ENCODE peak calls at places on chromosomes 12 and 14, in nine cellular contexts. D is uterus, W is AG09309, L is adrenal gland, Y is hepatocyte, T is type B pancreatic cell, H is ascending aorta, M is WTC11, V is foreskin fibroblast. C is an unnamed sample.

GRCh38 chr14:96509457-96510090 is 7.4 kb downstream of the PAPOLA start:
- DNase-seq in H (no peak), D (no peak), M (no peak), T (no peak), L (no peak), V (no peak), Y (no peak), W (no peak), C (no peak)

GRCh38 chr12:56358836-56359532 is 923 bp downstream of the STAT2 start:
- DNase-seq in W (peak), D (no peak), M (no peak), H (no peak), T (no peak), L (peak), Y (no peak), V (peak), C (peak)

GRCh38 chr12:53097207-53097563 is 282 bp upstream of the IGFBP6 start:
- DNase-seq in H (no peak), M (peak), L (no peak), Y (no peak), W (no peak), V (peak), D (no peak), T (no peak), C (no peak)

GRCh38 chr12:106070147-106070546 is 68.6 kb downstream of the NUAK1 start:
- DNase-seq in T (no peak), M (no peak), H (no peak), Y (no peak), L (no peak), V (no peak), W (no peak), D (no peak), C (no peak)

GRCh38 chr14:92135269-92135668 is 13.5 kb downstream of the CPSF2 start:
- DNase-seq in H (no peak), V (no peak), D (no peak), M (no peak), L (no peak), T (no peak), W (no peak), Y (peak), C (peak)

GRCh38 chr14:31536201-31536960 is 24.8 kb upstream of the NUBPL start:
- DNase-seq in V (no peak), Y (no peak), W (no peak), H (no peak), M (no peak), L (no peak), D (no peak), T (no peak), C (no peak)

GRCh38 chr14:74333909-74334308 is 14.4 kb upstream of the VRTN start:
- DNase-seq in W (peak), V (peak), H (no peak), M (no peak), T (no peak), L (no peak), Y (no peak), D (no peak), C (no peak)

GRCh38 chr12:103811791-103812190 is 29.2 kb downstream of the NT5DC3 start:
- DNase-seq in D (no peak), L (no peak), M (no peak), H (no peak), W (no peak), T (no peak), Y (no peak), V (no peak), C (no peak)

GRCh38 chr12:50659690-50660424 is 104.0 kb upstream of the ATF1 start:
- DNase-seq in Y (no peak), T (no peak), L (no peak), M (no peak), H (no peak), W (no peak), D (no peak), V (no peak), C (no peak)

DNA sequence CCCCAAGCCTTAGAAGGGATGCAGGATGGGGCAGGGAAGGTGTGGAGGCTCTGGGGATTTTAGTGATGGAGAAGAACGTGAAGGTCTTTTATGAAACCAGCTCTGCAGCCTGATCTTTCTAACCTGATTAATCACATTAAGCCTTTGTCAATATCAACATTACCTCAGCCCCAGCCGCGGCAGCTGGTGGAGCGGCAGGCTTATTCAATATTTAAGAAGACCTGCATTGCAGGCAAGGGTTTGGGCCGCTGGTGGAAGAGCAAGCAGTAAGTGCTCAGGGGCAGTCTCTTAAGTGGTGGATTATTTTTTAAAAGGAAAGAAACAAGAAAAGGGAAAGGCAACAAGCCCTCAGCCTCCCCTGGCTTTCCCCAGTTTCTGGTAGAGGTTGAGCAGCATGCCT is 16.6 kb downstream of the RPH3A start:
- DNase-seq in D (no peak), L (no peak), V (no peak), W (no peak), Y (no peak), M (no peak), T (no peak), H (no peak), C (no peak)
- TF ChIP-seq CTCF in D (no peak), L (no peak), V (no peak), W (no peak), Y (no peak), M (no peak), T (no peak), H (no peak), C (no peak)

DNA sequence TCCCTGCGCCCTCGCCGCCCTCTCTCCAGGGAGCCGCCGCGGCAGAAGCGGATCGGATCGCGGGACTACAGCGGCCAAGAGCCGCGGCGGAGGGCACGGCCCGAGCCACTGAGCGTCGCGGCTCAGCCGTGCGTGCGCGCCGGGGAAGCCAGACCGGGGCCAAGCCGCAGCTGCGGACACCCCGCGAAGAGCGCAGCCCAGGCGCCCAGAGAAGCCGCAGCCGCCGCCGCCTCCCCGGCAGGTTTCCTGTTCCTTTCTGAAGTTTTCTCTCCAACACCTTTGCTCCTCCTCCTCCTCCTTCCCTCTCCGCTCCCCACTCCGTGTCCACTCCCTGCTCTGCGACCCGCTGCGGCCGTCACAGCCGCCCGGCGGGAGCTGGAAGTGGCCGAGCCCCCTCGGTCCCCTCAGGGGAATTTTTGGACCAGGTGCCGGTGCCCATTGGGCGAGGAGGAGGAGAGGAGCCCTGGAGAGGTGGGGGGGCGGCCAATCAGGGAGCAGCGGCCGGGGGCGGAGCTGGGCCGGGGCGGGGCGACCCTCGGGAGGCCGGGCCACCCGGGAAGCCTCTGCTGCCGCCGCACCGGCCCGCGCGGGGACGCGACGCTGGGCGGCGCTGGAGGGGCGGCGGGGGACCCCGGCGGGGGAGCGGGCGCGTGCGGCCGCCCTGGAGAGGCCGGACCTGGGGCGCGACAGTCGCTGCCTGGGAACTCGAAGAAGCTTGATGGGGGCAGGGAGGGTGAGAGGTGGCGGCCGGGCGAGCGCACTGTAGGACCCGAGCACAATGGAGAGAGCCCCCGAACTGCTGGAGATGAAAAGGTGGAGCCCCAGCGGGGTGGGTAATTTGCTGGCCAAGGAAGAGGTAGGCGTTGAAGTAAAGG is at the start of gene ITPR2:
- DNase-seq in T (peak), V (peak), M (peak), D (peak), L (peak), H (peak), W (no peak), Y (peak), C (peak)
- TF ChIP-seq CTCF in T (peak), V (no peak), M (no peak), D (peak), L (peak), H (peak), W (no peak), Y (peak), C (peak)

DNA sequence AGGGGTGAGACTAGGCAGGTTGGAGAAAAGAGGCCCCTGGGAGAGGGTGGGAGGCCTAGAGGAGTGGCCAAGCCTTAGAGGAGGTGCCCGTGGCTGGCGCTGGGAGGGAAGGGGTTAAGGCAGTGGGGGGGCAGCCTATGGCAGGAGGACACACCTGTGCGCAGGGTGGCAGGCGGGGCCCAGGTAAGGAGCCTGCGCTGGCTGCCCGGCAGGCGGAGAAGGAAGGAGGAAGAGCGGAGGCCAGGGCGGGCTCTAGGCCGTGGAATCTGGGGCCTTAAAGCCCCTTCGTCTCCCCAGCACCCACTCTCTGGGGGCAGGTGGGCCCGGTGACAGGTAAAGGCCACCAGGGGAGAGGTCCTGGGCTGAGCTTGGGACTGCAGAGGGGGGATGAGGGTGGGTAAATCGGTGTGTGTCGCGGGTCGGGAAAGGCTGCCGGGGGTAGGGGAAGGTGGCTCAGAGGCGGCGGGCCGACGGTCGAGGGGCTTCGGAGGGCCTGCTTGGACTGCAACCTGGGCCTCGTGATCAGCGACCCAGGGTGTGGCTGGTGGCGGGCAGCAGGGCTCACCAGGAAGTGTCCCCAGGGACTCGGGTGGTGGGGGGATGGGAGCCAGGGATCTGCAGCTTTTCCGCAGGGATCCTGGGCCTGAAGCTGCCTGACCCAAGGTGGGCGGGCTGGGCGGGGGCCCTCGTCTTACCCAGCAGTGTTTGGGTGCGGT is 7.3 kb downstream of the PHB2 start:
- DNase-seq in W (no peak), H (no peak), M (peak), D (no peak), Y (peak), T (no peak), L (peak), V (no peak), C (no peak)
- TF ChIP-seq CTCF in W (no peak), H (no peak), M (no peak), D (no peak), Y (no peak), T (no peak), L (no peak), V (no peak), C (no peak)

DNA sequence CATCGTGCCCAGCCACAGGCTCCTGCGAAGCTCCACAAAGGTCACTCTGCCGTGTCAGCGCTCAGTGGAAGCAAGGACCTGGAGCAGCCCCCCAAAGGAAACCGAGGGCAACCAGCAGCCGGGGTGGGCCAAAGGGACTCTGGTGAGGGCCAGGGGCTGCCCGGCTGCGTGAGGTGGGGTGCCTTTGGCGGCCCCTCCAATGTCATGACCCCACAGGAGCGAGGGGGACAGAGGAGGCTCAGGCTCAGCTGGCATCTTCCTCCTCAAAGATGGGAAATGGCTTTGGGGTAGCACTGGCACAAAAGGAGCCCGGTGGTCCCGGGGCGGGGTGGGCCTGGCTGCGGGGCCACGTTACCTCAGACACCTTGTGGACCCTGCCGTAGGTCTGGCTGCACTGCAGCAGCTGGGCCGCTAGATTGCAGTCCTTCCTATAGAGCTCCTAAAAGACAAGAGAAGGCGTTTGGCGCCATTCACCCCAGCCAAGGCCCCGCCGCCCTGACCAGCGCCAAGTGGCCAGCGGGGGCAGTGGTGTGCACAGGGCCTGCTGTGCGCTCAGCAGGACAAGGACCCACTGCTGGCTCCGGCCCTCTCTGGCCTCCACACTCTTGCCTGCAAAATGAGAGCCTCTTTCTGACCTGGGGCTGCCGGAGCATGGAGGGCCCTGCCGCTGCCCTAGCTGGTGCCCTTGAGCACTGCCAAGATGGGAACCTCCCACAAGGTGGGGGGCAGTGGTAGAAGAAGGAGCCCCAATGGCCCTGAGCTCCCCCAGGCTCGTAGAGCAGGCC is 46.9 kb downstream of the BEGAIN start:
- DNase-seq in H (no peak), Y (no peak), V (no peak), T (no peak), W (no peak), L (no peak), M (peak), D (peak), C (no peak)
- TF ChIP-seq CTCF in H (no peak), Y (peak), V (no peak), T (peak), W (peak), L (peak), M (peak), D (no peak), C (peak)

DNA sequence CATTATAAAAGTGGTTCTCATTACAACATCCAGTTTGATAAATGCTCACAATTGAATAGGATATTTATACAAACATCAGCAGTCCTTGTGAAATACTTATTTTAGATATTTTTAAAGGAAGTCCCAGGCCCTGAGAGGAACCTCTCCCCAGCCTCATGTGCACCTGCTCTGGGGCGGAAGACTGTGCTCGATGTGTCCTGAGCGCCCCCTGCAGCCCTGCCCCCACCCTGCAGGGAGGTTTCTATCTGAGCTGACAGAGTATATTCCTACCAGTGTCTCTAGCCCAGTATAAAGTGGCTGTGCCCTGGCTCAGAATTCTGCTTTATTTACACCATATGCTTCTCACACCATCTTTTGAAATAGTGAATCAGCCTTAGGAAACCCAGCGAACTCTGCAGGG is 1349.1 kb downstream of the TMEM121 start:
- DNase-seq in D (no peak), L (no peak), T (no peak), M (no peak), H (no peak), Y (no peak), V (no peak), W (no peak), C (peak)
- TF ChIP-seq CTCF in D (no peak), L (peak), T (no peak), M (no peak), H (no peak), Y (no peak), V (no peak), W (no peak), C (peak)

GRCh38 chr12:1544991-1545700 is 49.2 kb downstream of the FBXL14 start:
- DNase-seq in D (no peak), L (no peak), V (no peak), T (no peak), H (no peak), M (no peak), W (no peak), Y (no peak), C (peak)
- TF ChIP-seq CTCF in D (peak), L (peak), V (peak), T (no peak), H (no peak), M (no peak), W (peak), Y (peak), C (peak)

DNA sequence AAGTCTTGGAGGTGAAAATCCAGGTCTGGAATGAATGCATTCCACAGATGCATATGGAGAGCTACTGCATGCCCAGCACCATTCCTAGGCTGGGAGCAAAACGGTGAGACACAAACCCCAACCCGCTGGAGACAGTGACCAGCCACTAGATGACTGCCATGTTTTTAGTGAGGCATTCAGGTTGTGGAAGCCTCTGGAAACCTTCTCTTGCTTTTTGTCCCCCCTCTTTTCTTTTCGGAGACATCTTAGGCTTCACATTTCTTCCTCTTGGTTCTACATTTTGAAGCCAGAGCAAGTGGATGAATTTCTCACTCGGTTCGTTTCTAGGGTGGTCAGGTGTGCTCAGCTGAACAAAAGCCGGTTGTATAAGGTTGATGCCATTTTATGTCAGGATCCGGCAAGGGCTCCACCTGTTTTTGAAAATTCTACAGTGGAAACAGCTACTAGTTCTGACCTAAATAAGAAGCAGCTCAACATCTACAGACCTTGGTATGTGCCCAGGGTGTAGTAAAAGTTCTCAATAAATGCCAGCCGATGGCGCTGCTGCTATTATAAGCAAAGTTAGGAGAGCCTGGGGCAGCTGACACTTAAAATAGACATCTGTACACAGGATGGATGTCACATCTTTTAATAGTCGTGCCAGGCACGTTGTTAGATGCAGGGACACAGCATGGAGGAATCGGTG is 1.8 kb upstream of the ZNF839 start:
- DNase-seq in W (no peak), D (no peak), V (no peak), Y (peak), M (no peak), H (no peak), T (no peak), L (no peak), C (peak)
- TF ChIP-seq CTCF in W (no peak), D (no peak), V (no peak), Y (no peak), M (no peak), H (no peak), T (no peak), L (no peak), C (peak)

DNA sequence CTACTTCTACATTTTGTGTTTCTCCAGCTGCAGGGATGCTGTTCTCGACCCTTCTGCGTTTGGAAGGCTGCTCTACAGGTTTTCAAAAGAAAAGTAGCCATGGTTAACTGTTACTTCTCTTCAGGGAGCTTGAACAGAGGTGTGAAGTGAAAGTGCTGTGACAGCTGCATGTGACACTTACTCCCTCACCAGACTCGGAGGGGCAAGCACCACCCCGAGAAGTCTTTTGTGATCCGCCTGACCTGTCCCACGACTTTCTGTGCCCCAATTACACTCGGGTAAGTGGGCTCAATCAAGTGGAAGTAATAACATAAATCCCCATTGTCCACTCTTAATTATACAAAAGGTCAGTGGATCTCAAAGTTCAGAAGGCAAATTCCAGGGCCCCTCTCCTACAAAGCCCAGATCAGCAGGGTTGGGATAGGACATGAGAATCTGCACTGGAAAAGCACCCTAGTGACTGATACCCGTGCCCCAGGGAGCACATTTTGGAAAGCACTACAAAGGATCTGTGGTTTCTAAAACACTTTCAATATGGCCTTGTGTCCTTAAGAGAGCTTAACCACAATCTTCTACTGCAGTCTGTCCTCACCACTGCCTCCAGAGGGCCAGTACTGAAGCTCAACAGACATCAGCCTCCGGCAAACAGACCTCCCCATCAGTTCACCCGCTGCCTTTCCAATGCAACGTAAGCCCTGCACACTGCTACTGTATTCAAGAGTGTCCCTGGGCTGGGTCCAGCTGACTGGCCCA is 11.6 kb downstream of the FICD start:
- DNase-seq in M (no peak), D (no peak), V (peak), Y (no peak), H (no peak), L (no peak), T (no peak), W (no peak), C (no peak)
- TF ChIP-seq CTCF in M (no peak), D (no peak), V (peak), Y (no peak), H (no peak), L (no peak), T (peak), W (peak), C (no peak)

GRCh38 chr14:21066882-21067502 is 3.1 kb upstream of the ARHGEF40 start:
- DNase-seq in V (no peak), H (no peak), M (no peak), W (no peak), L (no peak), T (no peak), D (no peak), Y (no peak), C (peak)
- TF ChIP-seq CTCF in V (peak), H (no peak), M (no peak), W (peak), L (no peak), T (peak), D (no peak), Y (peak), C (peak)

C was measured in OCI-LY7.